ENCODE peak calls at places on chromosome 2, in seven cellular contexts. Y is GM23248; P is effector CD4-positive, alpha-beta T cell; V is AG09309; O is body of pancreas; E is HTR-8/SVneo; B is activated T-cell treated with anti-CD3 and anti-CD28 coated beads for 1 hour. N is an unnamed sample.
A peak's percentile ranks its signal among the peaks of the same experiment; 100 is the strongest.

GRCh38 chr2:42748846-42749245 is 15.1 kb downstream of the OXER1 start:
- DNase-seq in Y (no peak), P (no peak), V (no peak), O (no peak), E (no peak), B (no peak), N (no peak)

GRCh38 chr2:59604143-59604542 is 949.3 kb downstream of the BCL11A start:
- DNase-seq in Y (no peak), P (no peak), V (no peak), O (no peak), E (no peak), B (no peak), N (no peak)

GRCh38 chr2:215677466-215677865 is 241.6 kb upstream of the FN1 start:
- DNase-seq in Y (no peak), P (no peak), V (no peak), O (no peak), E (no peak), B (no peak), N (no peak)

GRCh38 chr2:158715352-158715751 is 79.8 kb upstream of the DAPL1 start:
- DNase-seq in Y (no peak), P (no peak), V (no peak), O (no peak), E (no peak), B (no peak), N (no peak)

GRCh38 chr2:24919100-24919976 is 699 bp downstream of the ADCY3 start:
- DNase-seq in Y (peak; percentile 65), P (peak; percentile 42), V (no peak), O (no peak), E (peak; percentile 32), B (peak; percentile 31), N (no peak)

GRCh38 chr2:196315388-196316049 is 144.1 kb upstream of the STK17B start:
- DNase-seq in Y (peak; percentile 64), P (no peak), V (no peak), O (no peak), E (no peak), B (no peak), N (peak; percentile 56)

GRCh38 chr2:212646698-212647097 is 108.1 kb upstream of the ERBB4 start:
- DNase-seq in Y (peak; percentile 92), P (no peak), V (peak; percentile 55), O (no peak), E (peak; percentile 10), B (no peak), N (no peak)

GRCh38 chr2:45954233-45954850 is 302.9 kb downstream of the PRKCE start:
- DNase-seq in Y (no peak), P (no peak), V (no peak), O (no peak), E (no peak), B (no peak), N (no peak)

GRCh38 chr2:200810252-200810650 is 1.5 kb upstream of the BZW1 start:
- DNase-seq in Y (peak; percentile 85), P (no peak), V (no peak), O (peak; percentile 47), E (no peak), B (no peak), N (peak; percentile 22)

GRCh38 chr2:42480402-42480801 is 13.4 kb downstream of the KCNG3 start:
- DNase-seq in Y (no peak), P (no peak), V (no peak), O (no peak), E (no peak), B (no peak), N (no peak)

GRCh38 chr2:133568172-133568571 is at the start of gene NCKAP5:
- DNase-seq in Y (peak; percentile 55), P (no peak), V (no peak), O (peak; percentile 65), E (no peak), B (no peak), N (peak; percentile 51)